ENCODE peak calls at places on chromosome 12, in nine cellular contexts. Z, T, A, N, E, V, J, R and Y are unnamed samples.

GRCh38 chr12:47870175-47870781 is 34.5 kb downstream of the VDR start:
- DNase-seq in Z (no peak), T (no peak), A (peak; percentile 35), N (peak; percentile 75), E (peak; percentile 46), V (peak; percentile 77), J (no peak), R (peak; percentile 44), Y (no peak)

GRCh38 chr12:22188431-22188830 is 142.4 kb downstream of the CMAS start:
- DNase-seq in Z (no peak), T (no peak), A (no peak), N (no peak), E (no peak), V (no peak), J (no peak), R (no peak), Y (no peak)

GRCh38 chr12:12717586-12718381 is 616 bp downstream of the CDKN1B start:
- DNase-seq in Z (no peak), T (peak; percentile 45), A (peak; percentile 33), N (peak; percentile 55), E (peak; percentile 26), V (peak; percentile 57), J (peak; percentile 67), R (peak; percentile 47), Y (peak; percentile 23)

GRCh38 chr12:57621497-57622292 is 10.5 kb downstream of the ARHGEF25 start:
- DNase-seq in Z (peak; percentile 47), T (peak; percentile 23), A (peak; percentile 75), N (peak; percentile 77), E (peak; percentile 53), V (peak; percentile 81), J (peak; percentile 74), R (peak; percentile 73), Y (peak; percentile 33)

GRCh38 chr12:30701056-30701455 is 5.4 kb upstream of the IPO8 start:
- DNase-seq in Z (no peak), T (no peak), A (no peak), N (no peak), E (no peak), V (no peak), J (no peak), R (no peak), Y (no peak)

GRCh38 chr12:30822385-30823139 is 67.8 kb upstream of the CAPRIN2 start:
- DNase-seq in Z (peak; percentile 81), T (no peak), A (peak; percentile 80), N (peak; percentile 72), E (peak; percentile 75), V (peak; percentile 72), J (peak; percentile 76), R (peak; percentile 81), Y (peak; percentile 17)

GRCh38 chr12:6542209-6543009 is 8.1 kb downstream of the GAPDH start:
- DNase-seq in Z (no peak), T (no peak), A (no peak), N (no peak), E (no peak), V (no peak), J (no peak), R (no peak), Y (no peak)

GRCh38 chr12:65923228-65923627 is 98.9 kb downstream of the HMGA2 start:
- DNase-seq in Z (no peak), T (no peak), A (no peak), N (no peak), E (no peak), V (no peak), J (no peak), R (no peak), Y (no peak)

GRCh38 chr12:26918321-26919215 is 19.2 kb downstream of the INTS13 start:
- DNase-seq in Z (no peak), T (no peak), A (no peak), N (no peak), E (peak; percentile 21), V (no peak), J (no peak), R (no peak), Y (no peak)

DNA sequence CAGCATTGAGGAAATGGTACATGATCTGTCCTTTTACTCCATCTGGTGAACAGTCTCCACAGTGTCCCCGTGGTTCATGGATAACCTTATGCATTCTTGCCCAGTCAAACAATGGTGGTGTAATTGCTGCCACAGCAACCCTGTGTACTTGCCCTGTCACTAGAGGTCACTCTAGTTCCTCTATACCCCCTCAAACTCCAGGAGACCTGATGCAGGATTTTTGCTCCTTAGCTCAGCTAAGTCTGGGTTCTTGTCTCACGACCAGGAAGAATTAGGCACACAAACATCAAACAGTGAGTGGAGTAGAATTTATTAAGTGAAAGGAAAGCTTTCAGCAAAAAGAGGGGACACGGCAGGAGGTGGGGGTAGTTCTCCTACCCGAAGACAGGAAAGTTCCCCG is 24.7 kb upstream of the EEA1 start:
- DNase-seq in Z (no peak), T (no peak), A (no peak), N (peak; percentile 21), E (no peak), V (no peak), J (no peak), R (no peak), Y (no peak)
- TF ChIP-seq CTCF in Z (no peak), T (no peak), A (no peak), N (peak; percentile 1), E (no peak), V (no peak), J (no peak), R (no peak), Y (no peak)

DNA sequence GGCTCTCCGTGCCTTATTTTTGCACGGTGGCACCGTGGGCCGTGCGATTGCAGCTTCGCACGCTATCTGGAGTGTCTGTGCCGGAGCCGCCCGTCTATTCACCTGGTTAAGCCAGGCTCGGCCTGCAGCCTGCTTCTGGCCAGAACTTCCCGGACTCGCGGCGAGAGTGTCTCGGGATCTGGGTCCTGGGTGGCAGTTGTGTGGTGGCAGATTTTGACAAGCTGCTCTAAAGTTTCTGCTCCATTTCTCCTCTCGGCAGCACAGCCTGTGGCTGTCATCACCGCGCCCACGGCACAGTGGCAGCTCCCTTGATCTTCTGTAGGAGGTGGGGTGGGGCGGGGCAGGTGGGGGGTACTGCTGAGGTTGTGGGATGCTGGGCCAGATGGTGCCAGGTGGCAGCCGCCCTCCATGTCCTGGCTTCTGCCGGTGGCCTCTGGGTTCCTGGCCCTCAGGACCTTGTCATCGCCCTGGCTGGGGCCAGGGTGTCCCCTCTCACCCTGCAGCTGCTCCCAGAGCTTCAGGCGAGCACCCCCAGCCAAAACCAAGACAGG is 2.9 kb downstream of the MMP17 start:
- DNase-seq in Z (no peak), T (peak; percentile 30), A (no peak), N (no peak), E (peak; percentile 26), V (no peak), J (no peak), R (no peak), Y (no peak)
- H3K27me3 ChIP-seq in Z (no peaks in the 10 kb centered on the region), T (no peaks in the 10 kb centered on the region), A (no peaks in the 10 kb centered on the region), N (peaks cover 29% of the 10 kb centered on the region), E (peaks cover 59% of the 10 kb centered on the region), V (peaks cover 62% of the 10 kb centered on the region), J (peaks cover 78% of the 10 kb centered on the region), R (peaks cover 38% of the 10 kb centered on the region), Y (peaks cover 39% of the 10 kb centered on the region)

GRCh38 chr12:78101946-78102635 is 271.4 kb downstream of the NAV3 start:
- DNase-seq in Z (no peak), T (no peak), A (no peak), N (peak; percentile 22), E (no peak), V (no peak), J (no peak), R (no peak), Y (no peak)
- TF ChIP-seq CTCF in Z (no peak), T (no peak), A (no peak), N (peak; percentile 11), E (no peak), V (peak; percentile 19), J (no peak), R (no peak), Y (no peak)

GRCh38 chr12:42237052-42237852 is 796 bp downstream of the YAF2 start:
- DNase-seq in Z (peak; percentile 78), T (peak; percentile 68), A (peak; percentile 78), N (peak; percentile 89), E (peak; percentile 81), V (peak; percentile 87), J (peak; percentile 90), R (peak; percentile 85), Y (peak; percentile 65)

GRCh38 chr12:42236017-42236416 is 2.0 kb downstream of the YAF2 start:
- DNase-seq in Z (no peak), T (no peak), A (no peak), N (no peak), E (peak; percentile 16), V (no peak), J (no peak), R (no peak), Y (no peak)

GRCh38 chr12:42237853-42238239 is 202 bp downstream of the YAF2 start:
- DNase-seq in Z (no peak), T (no peak), A (no peak), N (no peak), E (no peak), V (peak; percentile 72), J (peak; percentile 46), R (no peak), Y (no peak)

GRCh38 chr12:42240131-42240750 is 2.2 kb upstream of the YAF2 start:
- DNase-seq in Z (no peak), T (no peak), A (no peak), N (peak; percentile 68), E (no peak), V (no peak), J (no peak), R (no peak), Y (no peak)

GRCh38 chr12:42238240-42239140 is at the start of gene YAF2:
- DNase-seq in Z (peak; percentile 89), T (peak; percentile 86), A (peak; percentile 92), N (peak; percentile 87), E (peak; percentile 93), V (peak; percentile 94), J (peak; percentile 94), R (peak; percentile 94), Y (peak; percentile 85)
- H3K27me3 ChIP-seq in Z (no peaks in the 10 kb centered on the region), T (no peaks in the 10 kb centered on the region), A (no peaks in the 10 kb centered on the region), N (peaks cover 95% of the 10 kb centered on the region), E (peaks cover 7% of the 10 kb centered on the region), V (peaks cover 56% of the 10 kb centered on the region), J (no peaks in the 10 kb centered on the region), R (no peaks in the 10 kb centered on the region), Y (no peaks in the 10 kb centered on the region)

GRCh38 chr12:124407074-124407473 is 112.2 kb downstream of the RFLNA start:
- DNase-seq in Z (no peak), T (no peak), A (no peak), N (peak; percentile 39), E (no peak), V (no peak), J (no peak), R (no peak), Y (no peak)
- TF ChIP-seq CTCF in Z (no peak), T (no peak), A (no peak), N (peak; percentile 53), E (no peak), V (no peak), J (no peak), R (no peak), Y (no peak)

DNA sequence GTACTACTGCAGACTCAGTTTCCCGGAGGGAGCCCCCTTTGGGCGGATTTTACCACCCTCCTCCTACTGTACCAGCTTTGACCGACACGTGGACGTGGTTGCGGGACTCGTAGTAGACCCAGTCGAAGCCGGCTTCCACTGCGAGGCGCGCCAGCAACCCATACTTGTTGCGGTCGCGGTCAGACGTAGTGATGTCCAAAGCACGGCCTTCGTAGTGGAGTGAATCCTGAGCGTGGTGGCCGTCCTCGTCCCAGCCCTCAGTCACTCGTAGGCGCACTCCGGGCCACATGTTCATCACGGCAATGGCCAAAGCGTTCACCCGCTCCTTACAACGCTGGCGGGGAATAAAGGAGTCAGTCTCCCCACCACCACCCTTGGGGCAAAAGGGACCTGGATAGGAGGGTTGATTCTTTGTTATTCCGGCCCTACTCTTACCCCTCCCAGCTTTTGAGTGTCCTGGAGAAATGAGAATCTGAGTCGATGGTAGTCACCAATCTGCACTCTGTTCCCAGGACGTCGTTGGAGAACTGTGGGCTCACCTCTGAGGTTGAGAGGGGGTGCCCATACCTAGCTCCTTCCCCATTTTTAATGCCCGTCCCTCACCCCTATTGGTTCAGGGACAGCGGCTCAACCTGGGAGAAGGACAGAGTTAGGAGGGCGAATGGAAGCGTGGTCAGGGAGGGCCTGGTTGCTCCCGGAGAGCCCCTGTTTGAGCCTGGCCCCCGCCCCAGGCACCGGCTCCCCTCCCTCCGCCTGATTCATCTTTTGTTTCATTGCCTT is 3.4 kb downstream of the DHH start:
- DNase-seq in Z (no peak), T (no peak), A (no peak), N (peak; percentile 14), E (no peak), V (peak; percentile 38), J (no peak), R (no peak), Y (no peak)
- H3K27me3 ChIP-seq in Z (no peaks in the 10 kb centered on the region), T (peaks cover 46% of the 10 kb centered on the region), A (peaks cover 10% of the 10 kb centered on the region), N (peaks cover 100% of the 10 kb centered on the region), E (peaks cover 95% of the 10 kb centered on the region), V (peaks cover 95% of the 10 kb centered on the region), J (peaks cover 64% of the 10 kb centered on the region), R (peaks cover 60% of the 10 kb centered on the region), Y (peaks cover 67% of the 10 kb centered on the region)